ENCODE peak calls at places on chromosomes 7 and 10, in nine cellular contexts. Q is testis, X is GM12865, J is IMR-90, C is GM06990, H is dorsolateral prefrontal cortex, N is BJ, U is spleen, Y is AG09309. A is an unnamed sample.

GRCh38 chr10:451021-451471 is 238.4 kb downstream of the DIP2C start:
- DNase-seq in X (peak; percentile 86), Q (no peak), Y (no peak), U (peak; percentile 89), H (no peak), C (peak; percentile 18), N (no peak), J (no peak), A (no peak)

GRCh38 chr7:16637279-16637795 is 8.2 kb downstream of the ANKMY2 start:
- DNase-seq in Q (no peak), Y (no peak), C (no peak), N (no peak), U (no peak), H (no peak), X (no peak), J (no peak), A (no peak)

GRCh38 chr7:17986826-17987225 is 40.8 kb downstream of the PRPS1L1 start:
- DNase-seq in Q (no peak), H (no peak), J (peak; percentile 88), N (peak; percentile 76), U (no peak), C (no peak), X (no peak), Y (peak; percentile 75), A (peak; percentile 46)

GRCh38 chr10:130179640-130180039 is 43.4 kb downstream of the GLRX3 start:
- DNase-seq in Q (peak; percentile 60), Y (peak; percentile 27), J (peak; percentile 78), H (peak; percentile 74), N (peak; percentile 9), X (peak; percentile 46), C (no peak), U (no peak), A (peak; percentile 53)

GRCh38 chr7:151725844-151726770 is 150.8 kb downstream of the PRKAG2 start:
- DNase-seq in J (peak; percentile 49), C (no peak), Y (no peak), H (no peak), U (no peak), X (no peak), N (no peak), Q (no peak), A (no peak)

GRCh38 chr10:17713133-17713532 is 38.9 kb upstream of the TMEM236 start:
- DNase-seq in H (no peak), N (no peak), J (no peak), U (no peak), Q (peak; percentile 47), X (no peak), C (no peak), Y (no peak), A (no peak)

GRCh38 chr10:359093-359492 is 223.8 kb downstream of the ZMYND11 start:
- DNase-seq in N (no peak), H (peak; percentile 72), U (peak; percentile 38), Q (no peak), J (no peak), Y (no peak), C (no peak), X (no peak), A (no peak)

GRCh38 chr10:36173364-36173763 is 531.3 kb upstream of the FZD8 start:
- DNase-seq in H (no peak), N (no peak), C (no peak), Y (no peak), X (no peak), U (no peak), J (no peak), Q (no peak), A (peak; percentile 9)

GRCh38 chr10:92850186-92850585 is 1.9 kb downstream of the EXOC6 start:
- DNase-seq in N (no peak), C (no peak), Q (no peak), J (peak; percentile 65), Y (no peak), X (no peak), H (no peak), U (no peak), A (peak; percentile 42)

GRCh38 chr10:92848441-92849233 is at the start of gene EXOC6:
- DNase-seq in Q (peak; percentile 85), X (peak; percentile 94), N (no peak), C (peak; percentile 90), Y (no peak), H (peak; percentile 69), U (peak; percentile 97), J (peak; percentile 74), A (peak; percentile 84)

GRCh38 chr10:92849234-92849525 is 860 bp downstream of the EXOC6 start:
- DNase-seq in H (no peak), X (no peak), Y (no peak), J (peak; percentile 30), N (no peak), U (no peak), C (no peak), Q (no peak), A (peak; percentile 17)

GRCh38 chr10:92851003-92851402 is 2.7 kb downstream of the EXOC6 start:
- DNase-seq in H (no peak), N (no peak), Y (no peak), X (no peak), U (no peak), Q (no peak), J (no peak), C (no peak), A (no peak)

GRCh38 chr10:92849576-92850090 is 1.3 kb downstream of the EXOC6 start:
- DNase-seq in Y (no peak), C (no peak), Q (no peak), J (no peak), H (no peak), N (no peak), X (no peak), U (no peak), A (no peak)
- H3K4me3 ChIP-seq in Y (no peak overlapping the region), C (peak overlapping the region; percentile 80), Q (no peak overlapping the region), J (peak overlapping the region; percentile 15), H (peak overlapping the region; percentile 97), N (peak overlapping the region; percentile 95), X (peak overlapping the region; percentile 88), U (peak overlapping the region; percentile 100), A (no peak overlapping the region)

GRCh38 chr10:110770243-110770642 is 101.5 kb upstream of the PDCD4 start:
- DNase-seq in J (no peak), N (no peak), H (no peak), C (no peak), X (no peak), Y (no peak), Q (no peak), U (no peak), A (no peak)

GRCh38 chr10:110773693-110774068 is 98.0 kb upstream of the PDCD4 start:
- DNase-seq in N (no peak), X (no peak), C (no peak), J (no peak), Y (no peak), H (no peak), Q (no peak), U (no peak), A (no peak)

GRCh38 chr10:110771486-110771885 is 100.2 kb upstream of the PDCD4 start:
- DNase-seq in J (no peak), Y (no peak), C (no peak), H (no peak), U (no peak), X (no peak), Q (no peak), N (no peak), A (no peak)

GRCh38 chr10:110774069-110775021 is 97.4 kb upstream of the PDCD4 start:
- DNase-seq in X (peak; percentile 96), U (no peak), Y (peak; percentile 27), C (peak; percentile 86), N (peak; percentile 26), H (no peak), Q (no peak), J (peak; percentile 70), A (peak; percentile 93)

DNA sequence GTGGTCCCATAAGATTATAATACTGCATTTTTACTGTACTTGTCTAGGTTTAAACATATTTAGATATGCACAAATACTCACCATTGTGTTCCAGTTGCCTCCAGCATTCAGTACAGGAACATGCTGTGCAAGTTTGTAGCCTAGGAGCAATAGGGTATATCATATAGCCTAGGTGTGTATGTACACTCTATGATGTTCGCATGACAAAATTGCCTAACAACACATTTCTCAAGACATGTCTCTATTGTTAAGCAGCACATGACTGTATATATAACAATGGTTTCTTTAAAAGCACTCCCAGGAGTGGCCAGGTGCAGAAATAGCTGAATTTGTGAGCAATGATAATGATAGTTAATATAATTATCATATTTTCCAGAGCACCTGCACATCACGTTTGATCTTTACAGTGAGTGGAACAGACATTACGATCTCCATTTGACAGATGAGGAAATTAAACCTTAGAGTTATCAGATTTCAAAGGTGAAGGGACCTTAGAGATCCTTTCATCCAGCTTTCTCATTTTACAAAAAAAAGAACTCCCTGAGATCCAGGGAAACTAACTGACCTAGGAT is 99.2 kb upstream of the PDCD4 start:
- DNase-seq in C (no peak), Y (no peak), N (no peak), U (no peak), H (no peak), Q (no peak), J (no peak), X (no peak), A (peak; percentile 56)
- TF ChIP-seq CTCF in C (no peak), Y (no peak), N (no peak), U (no peak), H (no peak), Q (no peak), J (no peak), X (no peak), A (no peak)

DNA sequence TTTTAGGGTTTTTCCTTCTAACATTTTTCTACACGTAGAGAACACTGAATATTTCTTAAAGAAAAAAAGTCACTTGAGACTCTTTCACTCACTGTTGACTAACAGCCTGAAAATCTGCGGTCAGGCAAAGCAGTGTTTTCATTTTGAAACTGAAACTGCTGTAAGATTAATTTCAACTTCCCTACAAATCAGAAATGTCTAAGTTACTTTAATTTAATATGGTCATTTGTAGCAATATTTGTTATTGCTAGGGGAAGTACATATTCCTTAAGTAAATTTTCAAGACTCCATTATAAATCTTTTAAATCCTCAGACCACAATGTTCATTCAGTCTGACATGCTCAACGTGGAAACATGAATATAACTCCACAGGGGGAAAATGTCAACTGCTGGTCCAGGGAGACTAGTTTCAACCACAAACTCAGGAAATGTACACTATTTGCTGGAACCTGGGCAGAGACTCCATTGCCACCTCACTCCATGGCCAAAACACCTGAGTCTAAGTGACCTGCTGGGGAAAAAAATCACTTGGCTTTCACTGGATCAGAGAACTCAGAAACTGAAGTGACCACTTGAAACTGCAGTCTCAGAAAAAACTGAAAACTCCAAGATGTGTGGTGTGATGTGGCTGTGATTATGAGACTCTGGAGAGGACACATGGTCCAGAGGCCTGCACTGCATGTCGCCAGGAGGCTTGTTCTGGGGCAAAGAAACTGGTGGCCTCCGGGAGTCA is 161.2 kb downstream of the TAX1BP1 start:
- DNase-seq in X (peak; percentile 69), Y (peak; percentile 20), C (peak; percentile 18), N (no peak), U (no peak), J (peak; percentile 68), Q (no peak), H (no peak), A (peak; percentile 38)
- H3K4me3 ChIP-seq in X (no peak overlapping the region), Y (peak overlapping the region; percentile 28), C (no peak overlapping the region), N (peak overlapping the region; percentile 4), U (peak overlapping the region; percentile 49), J (peak overlapping the region; percentile 16), Q (no peak overlapping the region), H (no peak overlapping the region), A (no peak overlapping the region)

DNA sequence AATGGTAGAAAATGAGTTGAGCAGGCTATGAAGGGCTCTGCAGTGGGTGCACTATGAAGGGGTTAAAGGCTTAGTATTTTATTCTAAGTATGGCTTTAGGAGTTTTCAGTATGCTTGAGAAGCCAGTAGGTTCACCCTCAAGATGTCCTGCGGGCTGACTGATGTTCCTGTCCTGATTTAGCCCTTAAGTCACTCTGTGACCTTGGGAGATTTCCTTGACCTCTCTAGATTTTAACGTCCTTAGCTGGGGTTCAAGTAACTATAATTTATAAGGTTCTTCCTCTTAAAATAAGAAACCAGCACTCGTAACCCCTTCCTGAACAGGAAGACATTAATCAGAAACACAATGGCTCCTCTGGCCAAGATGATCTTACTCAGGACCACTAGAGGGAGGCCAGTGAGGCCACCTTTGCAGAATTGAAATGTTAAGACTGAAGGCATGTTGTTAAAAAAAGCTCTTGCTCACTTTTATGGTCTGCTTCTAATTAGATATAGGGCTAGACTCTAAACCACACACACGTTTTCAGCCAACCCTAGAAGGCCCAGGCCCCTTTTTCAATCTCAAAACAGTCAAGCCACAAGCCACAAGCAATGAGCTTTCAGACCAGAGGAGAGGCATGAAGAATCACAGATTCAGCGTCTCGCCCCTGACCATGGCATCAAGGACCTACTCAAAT is 42.0 kb downstream of the CDK1 start:
- DNase-seq in J (peak; percentile 51), U (no peak), Y (peak; percentile 78), X (peak; percentile 36), Q (no peak), H (no peak), C (peak; percentile 27), N (peak; percentile 63), A (no peak)
- TF ChIP-seq CTCF in J (peak; percentile 35), U (no peak), Y (peak; percentile 64), X (peak; percentile 7), Q (peak; percentile 26), H (peak; percentile 20), C (peak; percentile 60), N (peak; percentile 71), A (no peak)

A was measured in epithelial cell of esophagus.